ENCODE peak calls at places on chromosome 21, in seven cellular contexts. E is HAP-1, B is neural progenitor cell, L is mucosa of descending colon, P is psoas muscle, C is H4, H is endothelial cell. G is an unnamed sample.

GRCh38 chr21:15895142-15896106 is 165.6 kb downstream of the USP25 start:
- DNase-seq in E (peak), P (no peak), B (no peak), H (no peak), L (no peak), C (no peak), G (no peak)

GRCh38 chr21:34498623-34499022 is 13.4 kb downstream of the KCNE1 start:
- DNase-seq in H (no peak), L (no peak), P (no peak), B (no peak), E (no peak), C (no peak), G (no peak)

GRCh38 chr21:38756746-38757145 is 49.0 kb upstream of the ETS2 start:
- DNase-seq in P (no peak), E (no peak), H (no peak), C (no peak), L (no peak), B (no peak), G (no peak)

GRCh38 chr21:38505654-38506523 is 7.6 kb upstream of the ERG start:
- DNase-seq in C (peak), E (peak), B (peak), P (no peak), L (no peak), H (peak), G (peak)

GRCh38 chr21:44511219-44511937 is 28.6 kb downstream of the KRTAP10-1 start:
- DNase-seq in P (no peak), E (no peak), H (no peak), B (no peak), L (no peak), C (no peak), G (no peak)

GRCh38 chr21:25331286-25331685 is 276.0 kb downstream of the MRPL39 start:
- DNase-seq in C (no peak), P (no peak), B (no peak), H (no peak), E (no peak), L (no peak), G (no peak)

GRCh38 chr21:44449473-44450363 is 5.6 kb upstream of the LRRC3 start:
- DNase-seq in P (peak), L (no peak), H (peak), B (no peak), E (no peak), C (no peak), G (no peak)

GRCh38 chr21:30146558-30147282 is 19.9 kb downstream of the CLDN17 start:
- DNase-seq in P (no peak), B (no peak), E (no peak), L (no peak), H (no peak), C (peak), G (no peak)

GRCh38 chr21:42809577-42810440 is 69.5 kb downstream of the WDR4 start:
- DNase-seq in H (no peak), L (no peak), B (peak), C (no peak), E (no peak), P (no peak), G (no peak)

GRCh38 chr21:28083350-28083749 is 909.3 kb downstream of the LTN1 start:
- DNase-seq in E (no peak), L (no peak), B (no peak), P (no peak), C (no peak), H (no peak), G (no peak)

GRCh38 chr21:45898028-45898350 is 83.6 kb upstream of the COL6A1 start:
- DNase-seq in H (no peak), E (no peak), C (no peak), B (no peak), L (peak), P (peak), G (no peak)

GRCh38 chr21:26835027-26835713 is 10.0 kb downstream of the ADAMTS1 start:
- DNase-seq in E (no peak), P (no peak), H (no peak), L (no peak), B (no peak), C (peak), G (no peak)

GRCh38 chr21:46117586-46118304 is 19.8 kb downstream of the COL6A2 start:
- DNase-seq in C (no peak), B (no peak), P (peak), E (no peak), H (peak), L (peak), G (no peak)

GRCh38 chr21:36491191-36491916 is 11.4 kb upstream of the CLDN14 start:
- DNase-seq in C (no peak), H (no peak), E (no peak), P (no peak), L (no peak), B (peak), G (no peak)